ENCODE peak calls at places on chromosome 18, in seven cellular contexts. K is breast epithelium, X is H1, U is HepG2, H is stomach, D is HCT116, C is endothelial cell of umbilical vein. O is an unnamed sample. For H3K4me1, the result is how much of the 10 kb centered on the place peaks cover.

GRCh38 chr18:29191263-29191662 is 1014.3 kb upstream of the CDH2 start:
- DNase-seq in K (no peak), X (no peak), U (peak), H (no peak), D (no peak), C (peak), O (no peak)

GRCh38 chr18:42901161-42901560 is 214.3 kb downstream of the RIT2 start:
- DNase-seq in K (no peak), X (no peak), U (no peak), H (no peak), D (no peak), C (no peak), O (no peak)

GRCh38 chr18:67476585-67476984 is 39.9 kb downstream of the DSEL start:
- DNase-seq in K (no peak), X (no peak), U (no peak), H (no peak), D (no peak), C (no peak), O (no peak)

GRCh38 chr18:22052405-22053105 is 116.8 kb upstream of the GATA6 start:
- DNase-seq in K (no peak), X (no peak), U (peak), H (no peak), D (no peak), C (no peak), O (no peak)

GRCh38 chr18:64110692-64111480 is 38.0 kb downstream of the LINC00305 start:
- DNase-seq in K (no peak), X (no peak), U (no peak), H (no peak), D (no peak), C (no peak), O (no peak)

GRCh38 chr18:76941284-76941683 is 118.9 kb downstream of the ZNF236 start:
- DNase-seq in K (no peak), X (no peak), U (no peak), H (no peak), D (no peak), C (no peak), O (no peak)

GRCh38 chr18:43578636-43579203 is 301.4 kb upstream of the SYT4 start:
- DNase-seq in K (no peak), X (no peak), U (no peak), H (peak), D (no peak), C (peak), O (no peak)

GRCh38 chr18:28059861-28060260 is 117.1 kb downstream of the CDH2 start:
- DNase-seq in K (no peak), X (no peak), U (no peak), H (no peak), D (no peak), C (no peak), O (no peak)

GRCh38 chr18:39647627-39648502 is 2082.3 kb upstream of the CELF4 start:
- DNase-seq in K (no peak), X (no peak), U (no peak), H (no peak), D (peak), C (peak), O (no peak)

GRCh38 chr18:55475467-55475866 is 112.5 kb downstream of the TCF4 start:
- DNase-seq in K (no peak), X (no peak), U (no peak), H (no peak), D (no peak), C (no peak), O (no peak)

GRCh38 chr18:36578871-36579270 is 249.9 kb downstream of the TPGS2 start:
- DNase-seq in K (no peak), X (no peak), U (no peak), H (no peak), D (no peak), C (no peak), O (no peak)

GRCh38 chr18:47930086-47930843 is at the start of gene SMAD2:
- DNase-seq in K (peak), X (peak), U (peak), H (peak), D (peak), C (peak), O (peak)

DNA sequence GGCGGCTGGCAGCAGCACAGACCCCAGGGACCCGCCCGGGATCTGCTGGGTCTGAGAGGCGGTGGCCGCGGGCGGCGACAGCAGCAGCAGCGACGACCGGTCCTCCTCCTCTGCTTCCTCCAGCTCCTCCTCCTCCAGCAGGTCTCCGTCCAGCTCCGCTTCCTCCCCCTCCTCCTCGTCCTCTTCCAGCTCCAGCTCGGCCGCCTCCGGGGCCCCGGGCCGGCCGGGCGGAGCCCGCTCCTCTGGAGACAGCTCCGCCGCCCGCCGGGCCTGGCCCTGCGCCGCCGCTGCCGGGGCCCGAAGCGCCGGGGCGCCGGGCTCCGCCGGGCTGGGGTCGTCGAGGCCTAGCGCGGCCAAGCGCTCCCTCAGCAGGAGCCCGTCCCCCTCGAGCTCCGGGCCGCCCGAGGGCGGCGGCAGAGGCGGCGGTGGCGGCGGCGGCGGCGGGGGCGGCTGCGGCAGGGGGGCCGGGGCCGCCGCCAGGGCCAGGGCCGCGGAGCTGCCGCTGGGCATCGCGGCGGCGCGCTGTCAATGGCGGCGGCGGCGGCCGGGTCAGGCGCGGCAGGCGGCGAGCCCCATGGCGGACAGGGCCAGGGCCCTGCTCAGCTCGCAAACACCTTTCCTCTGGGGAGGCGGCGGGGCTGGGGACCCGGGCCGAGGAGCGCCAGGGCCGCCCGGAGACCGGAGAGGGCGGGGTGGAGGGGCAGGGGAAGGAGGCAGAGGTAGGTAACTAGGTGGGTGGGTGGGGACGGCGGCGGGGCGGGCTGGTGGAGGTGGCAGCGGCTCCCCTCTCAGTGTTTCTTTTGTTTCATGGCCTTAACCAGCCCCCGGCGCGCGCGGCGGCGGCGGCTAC is 445 bp downstream of the MEX3C start:
- DNase-seq in K (peak), X (peak), U (no peak), H (peak), D (no peak), C (peak), O (peak)
- TF ChIP-seq POLR2A in K (no peak), X (no peak), U (no peak), H (no peak), D (no peak), C (no peak), O (peak)

DNA sequence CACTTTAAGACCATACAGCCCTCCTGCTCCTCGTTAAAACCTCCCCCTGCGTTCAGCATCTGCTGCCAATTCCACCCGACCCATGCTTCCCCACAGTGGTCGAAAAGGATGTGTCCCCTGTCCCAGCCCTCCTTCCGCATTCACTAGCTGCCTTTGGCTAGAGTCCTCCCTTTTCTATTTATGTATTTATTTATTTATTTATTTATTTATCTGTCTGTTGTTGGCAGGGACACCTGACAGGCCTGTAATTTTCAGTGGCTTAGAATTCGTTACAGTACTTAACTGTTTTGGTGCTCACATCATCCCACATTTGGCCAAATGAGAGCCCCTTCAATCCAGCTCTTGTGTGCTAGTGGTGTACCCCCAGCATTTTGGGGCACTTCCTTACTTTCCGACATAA is 50.8 kb downstream of the GNAL start:
- DNase-seq in K (no peak), X (no peak), U (no peak), H (no peak), D (no peak), C (no peak), O (no peak)
- H3K4me1 ChIP-seq in K (under half), X (under half), U (under half), H (under half), D (under half), C (under half), O (under half)

DNA sequence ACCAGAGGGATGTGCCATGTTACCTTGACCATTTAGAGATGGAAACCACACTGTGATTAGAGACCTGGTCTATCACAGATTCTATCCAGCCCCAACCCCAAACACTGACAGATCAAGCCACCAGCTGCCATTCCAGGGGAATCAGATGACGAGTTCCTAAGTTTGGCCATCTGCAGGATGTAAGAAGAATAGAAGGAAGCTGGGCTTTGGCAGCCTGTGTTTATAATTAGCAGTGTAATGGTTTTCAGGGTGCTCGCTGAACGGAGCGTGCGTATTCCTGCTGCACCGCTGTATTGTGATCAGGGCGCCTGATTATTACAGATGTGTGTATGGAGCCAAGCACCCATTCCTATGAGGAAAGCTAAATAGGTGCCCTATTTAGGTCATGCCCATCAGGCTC is 138.1 kb downstream of the LRRC30 start:
- DNase-seq in K (no peak), X (no peak), U (no peak), H (no peak), D (no peak), C (peak), O (no peak)
- TF ChIP-seq POLR2AphosphoS5 in K (no peak), X (no peak), U (no peak), H (no peak), D (no peak), C (peak), O (no peak)

GRCh38 chr18:79507546-79508480 is 112.1 kb downstream of the NFATC1 start:
- DNase-seq in K (peak), X (no peak), U (no peak), H (peak), D (no peak), C (peak), O (peak)

GRCh38 chr18:79509536-79509930 is 113.8 kb downstream of the NFATC1 start:
- DNase-seq in K (peak), X (no peak), U (no peak), H (no peak), D (no peak), C (no peak), O (peak)

GRCh38 chr18:79510046-79510685 is 114.4 kb downstream of the NFATC1 start:
- DNase-seq in K (peak), X (no peak), U (no peak), H (no peak), D (no peak), C (no peak), O (peak)

GRCh38 chr18:79507076-79507545 is 111.4 kb downstream of the NFATC1 start:
- DNase-seq in K (peak), X (no peak), U (no peak), H (peak), D (no peak), C (peak), O (peak)

GRCh38 chr18:79508565-79509535 is 113.1 kb downstream of the NFATC1 start:
- DNase-seq in K (peak), X (no peak), U (no peak), H (no peak), D (no peak), C (no peak), O (peak)
- TF ChIP-seq POLR2A in K (no peak), X (no peak), U (no peak), H (no peak), D (no peak), C (no peak), O (no peak)

DNA sequence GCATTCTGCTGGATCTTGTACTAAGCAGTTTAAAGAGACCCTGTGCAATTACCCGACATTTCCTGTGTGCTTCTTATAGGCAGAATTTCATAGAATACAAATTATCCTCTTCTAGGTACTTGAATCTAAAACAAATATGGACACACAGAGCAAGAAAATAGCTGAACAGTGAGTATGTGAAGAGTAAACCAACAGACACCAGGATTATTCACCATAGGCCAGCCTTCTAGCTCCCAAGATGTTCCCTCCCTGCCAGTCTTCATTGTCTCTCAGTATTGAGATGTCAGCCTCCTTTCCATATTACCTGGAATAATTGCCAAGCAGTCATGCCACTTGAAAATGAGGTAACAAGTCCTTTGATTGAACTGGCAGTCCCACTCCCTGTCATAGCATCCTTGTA is 187.1 kb downstream of the PTPRM start:
- DNase-seq in K (no peak), X (no peak), U (peak), H (no peak), D (no peak), C (no peak), O (no peak)
- H3K4me1 ChIP-seq in K (under half), X (under half), U (half or more), H (under half), D (under half), C (under half), O (under half)

GRCh38 chr18:49006641-49007136 is 55.9 kb upstream of the SMAD7 start:
- DNase-seq in K (no peak), X (no peak), U (no peak), H (no peak), D (no peak), C (no peak), O (no peak)
- TF ChIP-seq POLR2AphosphoS5 in K (no peak), X (no peak), U (no peak), H (no peak), D (no peak), C (no peak), O (no peak)

DNA sequence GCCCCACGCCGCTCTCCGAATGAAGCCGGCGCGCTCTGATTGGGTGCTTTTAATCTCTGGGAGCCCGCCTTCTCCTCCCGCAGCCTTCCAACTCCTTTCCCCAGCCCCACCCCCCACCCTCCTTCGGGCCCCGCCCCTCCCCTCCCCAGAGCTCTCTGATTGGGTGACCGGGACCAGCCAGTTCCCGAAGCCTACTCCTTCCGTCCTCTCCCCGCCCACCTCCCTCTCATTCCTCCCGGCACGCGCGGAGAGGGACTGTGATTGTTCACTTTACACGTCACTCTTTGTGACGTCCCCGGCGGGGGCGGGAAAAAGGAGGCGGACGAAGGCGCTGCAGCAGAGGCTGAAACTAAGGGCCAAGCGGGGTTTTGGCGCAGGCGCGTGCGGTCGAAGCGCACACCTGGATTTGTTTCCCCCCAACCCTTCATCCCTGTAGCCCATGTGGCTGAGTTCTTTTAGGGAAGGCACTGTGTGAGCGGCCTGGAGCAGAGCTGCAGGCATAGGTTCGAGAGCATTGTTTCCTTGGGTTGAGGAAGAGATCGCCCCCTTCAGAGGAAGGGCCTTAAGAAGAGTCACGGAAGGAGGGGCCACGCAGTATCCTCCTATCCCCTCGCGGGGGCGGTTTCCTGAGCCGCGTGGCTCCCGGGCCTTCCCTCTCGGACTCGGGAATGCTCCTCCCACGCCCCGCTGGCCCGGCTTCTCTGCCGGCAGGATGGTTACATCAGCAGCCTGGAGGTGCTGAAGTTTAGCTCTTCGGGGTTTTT is at the start of gene MEX3C:
- DNase-seq in K (peak), X (peak), U (peak), H (peak), D (peak), C (peak), O (peak)
- TF ChIP-seq POLR2A in K (peak), X (peak), U (peak), H (no peak), D (peak), C (peak), O (no peak)

GRCh38 chr18:40690062-40690461 is 1265.0 kb upstream of the PIK3C3 start:
- DNase-seq in K (no peak), X (no peak), U (no peak), H (no peak), D (no peak), C (no peak), O (no peak)
- H3K4me1 ChIP-seq in K (under half), X (under half), U (under half), H (under half), D (under half), C (under half), O (under half)

O was measured in sigmoid colon.